ENCODE peak calls at places on chromosomes 13 and 19, in ten cellular contexts. E, C, G, T, M, W, P, A, B and R are unnamed samples.

GRCh38 chr19:40642062-40642706 is 41.0 kb downstream of the LTBP4 start:
- DNase-seq in E (no peak), C (no peak), G (no peak), T (no peak), M (no peak), W (no peak), P (no peak), A (no peak), B (no peak), R (no peak)

GRCh38 chr13:43783820-43784219 is 3.0 kb downstream of the ENOX1 start:
- DNase-seq in E (no peak), C (no peak), G (no peak), T (no peak), M (peak; percentile 54), W (peak; percentile 95), P (peak; percentile 16), A (no peak), B (peak; percentile 7), R (peak; percentile 68)

GRCh38 chr13:33825083-33825482 is 7.1 kb downstream of the RFC3 start:
- DNase-seq in E (no peak), C (no peak), G (no peak), T (no peak), M (no peak), W (no peak), P (no peak), A (no peak), B (no peak), R (no peak)

GRCh38 chr13:75365724-75366173 is 116.2 kb downstream of the TBC1D4 start:
- DNase-seq in E (peak; percentile 94), C (no peak), G (no peak), T (no peak), M (no peak), W (peak; percentile 90), P (peak; percentile 96), A (no peak), B (no peak), R (no peak)

GRCh38 chr19:17553256-17553655 is 2.2 kb upstream of the COLGALT1 start:
- DNase-seq in E (peak; percentile 91), C (no peak), G (no peak), T (peak; percentile 76), M (peak; percentile 70), W (peak; percentile 95), P (peak; percentile 92), A (no peak), B (no peak), R (peak; percentile 60)

GRCh38 chr13:73598021-73598712 is 536.0 kb downstream of the KLF12 start:
- DNase-seq in E (peak; percentile 66), C (no peak), G (no peak), T (no peak), M (no peak), W (peak; percentile 39), P (peak; percentile 75), A (no peak), B (no peak), R (no peak)

GRCh38 chr13:77565635-77566034 is 30.1 kb downstream of the SCEL start:
- DNase-seq in E (peak; percentile 8), C (no peak), G (no peak), T (no peak), M (peak; percentile 61), W (peak; percentile 11), P (peak; percentile 23), A (no peak), B (peak; percentile 26), R (peak; percentile 40)

GRCh38 chr13:70829748-70830147 is 721.5 kb upstream of the KLHL1 start:
- DNase-seq in E (no peak), C (no peak), G (no peak), T (no peak), M (no peak), W (no peak), P (no peak), A (no peak), B (no peak), R (no peak)

GRCh38 chr19:24051516-24051915 is 35.5 kb upstream of the ZNF254 start:
- DNase-seq in E (no peak), C (no peak), G (no peak), T (no peak), M (no peak), W (no peak), P (no peak), A (no peak), B (no peak), R (no peak)

GRCh38 chr19:50203281-50204080 is at the start of gene MYH14:
- DNase-seq in E (no peak), C (peak; percentile 95), G (peak; percentile 93), T (peak; percentile 27), M (no peak), W (peak; percentile 2), P (peak; percentile 3), A (no peak), B (no peak), R (peak; percentile 46)

GRCh38 chr13:78247362-78247761 is 328.7 kb upstream of the EDNRB start:
- DNase-seq in E (no peak), C (no peak), G (no peak), T (no peak), M (peak; percentile 39), W (no peak), P (no peak), A (no peak), B (no peak), R (no peak)

GRCh38 chr13:43572601-43573360 is 214.0 kb downstream of the ENOX1 start:
- DNase-seq in E (peak; percentile 45), C (peak; percentile 59), G (no peak), T (no peak), M (no peak), W (peak; percentile 81), P (peak; percentile 56), A (no peak), B (no peak), R (no peak)